ENCODE peak calls at places on chromosomes 2 and 18, in five cellular contexts. A, Z, C, B and M are unnamed samples.
A peak's percentile ranks its signal among the peaks of the same experiment; 100 is the strongest.

GRCh38 chr2:220278022-220278421 is 650.6 kb downstream of the SLC4A3 start:
- DNase-seq in A (peak; percentile 46), Z (no peak), C (no peak), B (no peak), M (no peak)

GRCh38 chr2:69298862-69299261 is 88.2 kb downstream of the GFPT1 start:
- DNase-seq in A (no peak), Z (no peak), C (no peak), B (no peak), M (no peak)

GRCh38 chr2:8515864-8516533 is 165.9 kb upstream of the ID2 start:
- DNase-seq in A (no peak), Z (no peak), C (no peak), B (no peak), M (peak; percentile 54)

GRCh38 chr2:109005686-109006204 is 16.7 kb upstream of the EDAR start:
- DNase-seq in A (no peak), Z (no peak), C (no peak), B (peak; percentile 55), M (no peak)

GRCh38 chr2:168037772-168038171 is 209.6 kb downstream of the STK39 start:
- DNase-seq in A (no peak), Z (no peak), C (no peak), B (no peak), M (no peak)

GRCh38 chr2:193409951-193410350 is 1215.2 kb upstream of the TMEFF2 start:
- DNase-seq in A (no peak), Z (no peak), C (no peak), B (no peak), M (no peak)

GRCh38 chr2:224016963-224017362 is 22.1 kb downstream of the SERPINE2 start:
- DNase-seq in A (no peak), Z (no peak), C (no peak), B (no peak), M (no peak)

GRCh38 chr18:48605408-48605845 is 66.6 kb downstream of the CTIF start:
- DNase-seq in A (peak; percentile 49), Z (peak; percentile 48), C (peak; percentile 73), B (peak; percentile 74), M (peak; percentile 94)

GRCh38 chr2:141482697-141483096 is 648.1 kb downstream of the LRP1B start:
- DNase-seq in A (no peak), Z (no peak), C (no peak), B (no peak), M (no peak)

GRCh38 chr2:163210430-163210918 is 371.9 kb upstream of the KCNH7 start:
- DNase-seq in A (peak; percentile 68), Z (no peak), C (no peak), B (no peak), M (no peak)

GRCh38 chr2:209425082-209426071 is 1.5 kb downstream of the MAP2 start:
- DNase-seq in A (peak; percentile 52), Z (peak; percentile 67), C (peak; percentile 32), B (no peak), M (peak; percentile 41)

GRCh38 chr18:76208632-76209308 is 286.3 kb downstream of the ZNF516 start:
- DNase-seq in A (no peak), Z (no peak), C (no peak), B (no peak), M (no peak)

GRCh38 chr2:178513876-178514275 is 33.6 kb downstream of the PLEKHA3 start:
- DNase-seq in A (no peak), Z (no peak), C (no peak), B (no peak), M (no peak)

GRCh38 chr2:235654115-235654514 is 160.3 kb downstream of the AGAP1 start:
- DNase-seq in A (no peak), Z (peak; percentile 56), C (no peak), B (no peak), M (no peak)

DNA sequence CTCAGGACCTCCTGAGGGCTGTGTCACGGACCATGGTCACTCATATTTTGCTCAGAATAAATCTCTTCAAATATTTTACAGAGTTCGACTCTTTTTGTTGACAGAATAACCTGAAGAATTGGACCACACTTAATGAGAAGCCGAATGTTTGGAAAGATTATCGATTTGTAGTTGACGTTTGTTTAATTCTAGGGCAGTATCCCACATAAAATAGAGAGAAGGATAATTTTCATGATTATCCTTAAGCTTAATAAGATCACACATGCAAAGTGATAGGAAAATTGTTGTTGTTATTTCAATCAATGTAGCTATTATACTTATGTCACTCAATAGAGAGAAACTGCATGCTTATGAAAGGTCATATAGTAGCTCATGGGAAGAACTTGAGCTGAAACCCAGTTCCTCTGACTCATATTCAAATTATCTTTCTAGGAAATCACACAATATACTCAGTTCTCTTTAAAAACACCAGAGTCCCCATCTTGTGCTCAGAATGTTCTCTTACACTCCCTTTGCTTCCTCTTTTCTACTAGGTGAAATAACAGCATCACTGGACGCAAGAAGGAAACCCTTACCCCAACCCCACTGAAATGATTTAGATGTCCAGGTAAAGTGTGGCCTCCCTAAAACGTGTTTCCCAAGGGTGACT is 982.1 kb downstream of the TSN start:
- DNase-seq in A (no peak), Z (peak; percentile 11), C (no peak), B (no peak), M (no peak)
- TF ChIP-seq MYC in A (no peak), Z (no peak), C (no peak), B (no peak), M (no peak)

DNA sequence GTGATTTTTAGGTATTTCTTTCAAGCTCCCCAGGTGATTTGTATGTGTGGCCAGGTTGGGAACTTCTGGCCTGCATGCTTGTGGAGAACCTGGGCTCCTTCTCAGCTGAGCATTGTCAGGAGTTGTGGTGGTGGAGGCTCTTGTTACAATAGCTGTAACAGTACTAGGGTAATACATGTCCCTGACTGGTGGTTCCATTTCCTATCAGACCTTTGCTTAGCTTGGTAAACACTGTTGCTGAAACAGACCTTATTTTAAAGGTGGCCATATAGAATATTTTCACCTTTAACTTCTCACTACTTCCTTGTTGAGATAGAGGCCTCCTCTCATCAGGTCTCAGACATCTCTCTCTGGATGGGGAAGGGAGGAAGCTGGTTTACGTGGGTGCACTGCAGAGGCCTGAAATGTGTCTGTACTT is 79.2 kb downstream of the SETBP1 start:
- DNase-seq in A (no peak), Z (no peak), C (no peak), B (no peak), M (no peak)
- TF ChIP-seq POLR2A in A (no peak), Z (no peak), C (no peak), B (no peak), M (no peak)

GRCh38 chr2:140247451-140248205 is 1467.4 kb upstream of the NXPH2 start:
- DNase-seq in A (no peak), Z (no peak), C (no peak), B (no peak), M (no peak)

GRCh38 chr2:140248623-140249022 is 1468.4 kb upstream of the NXPH2 start:
- DNase-seq in A (no peak), Z (no peak), C (no peak), B (no peak), M (no peak)

GRCh38 chr2:140246058-140246457 is 1465.9 kb upstream of the NXPH2 start:
- DNase-seq in A (no peak), Z (no peak), C (no peak), B (no peak), M (no peak)

GRCh38 chr2:140242889-140243288 is 1462.7 kb upstream of the NXPH2 start:
- DNase-seq in A (peak; percentile 1), Z (no peak), C (no peak), B (no peak), M (no peak)

DNA sequence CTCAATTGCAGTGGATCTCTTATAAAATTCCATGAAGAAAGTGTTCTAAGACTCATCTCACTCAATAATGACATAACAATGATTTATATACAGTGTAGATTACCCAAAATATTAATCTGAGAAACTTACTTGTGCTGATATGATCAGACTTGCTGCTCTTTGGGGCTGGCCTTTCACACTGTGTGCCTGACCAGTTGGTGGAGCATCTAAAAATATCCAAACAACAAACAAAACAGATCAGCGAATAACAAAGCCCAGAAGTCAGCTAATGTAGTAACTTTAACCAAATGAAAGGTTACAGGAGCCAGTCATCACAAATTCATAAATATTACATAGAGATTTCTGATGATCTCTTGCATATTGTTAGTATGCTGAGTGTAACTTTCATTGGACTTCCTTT is 1466.8 kb upstream of the NXPH2 start:
- DNase-seq in A (no peak), Z (no peak), C (no peak), B (no peak), M (no peak)
- H3K4me3 ChIP-seq in A (no peak overlapping the region), Z (no peak overlapping the region), C (no peak overlapping the region), B (no peak overlapping the region), M (no peak overlapping the region)

DNA sequence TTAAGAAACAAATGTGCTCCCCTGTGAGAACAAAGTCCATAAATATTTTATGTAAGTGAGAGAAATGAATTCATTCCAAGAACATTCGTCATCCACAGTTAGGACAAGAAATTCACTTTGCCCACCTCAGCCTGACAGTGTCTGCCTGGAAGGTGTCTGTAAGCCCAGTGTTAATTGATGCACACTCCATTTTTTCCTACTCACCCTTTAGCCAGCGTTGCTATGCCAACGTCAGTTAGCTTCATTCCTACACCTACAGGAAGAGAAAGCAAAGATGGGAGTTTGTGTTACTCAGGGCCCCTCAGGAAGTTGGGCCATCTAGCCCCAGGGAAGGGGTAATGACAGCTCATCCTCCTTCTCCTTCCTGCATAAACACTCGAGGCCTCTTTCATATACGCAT is 131.0 kb downstream of the ALPK2 start:
- DNase-seq in A (no peak), Z (no peak), C (no peak), B (no peak), M (no peak)
- TF ChIP-seq MYC in A (no peak), Z (no peak), C (no peak), B (no peak), M (no peak)

DNA sequence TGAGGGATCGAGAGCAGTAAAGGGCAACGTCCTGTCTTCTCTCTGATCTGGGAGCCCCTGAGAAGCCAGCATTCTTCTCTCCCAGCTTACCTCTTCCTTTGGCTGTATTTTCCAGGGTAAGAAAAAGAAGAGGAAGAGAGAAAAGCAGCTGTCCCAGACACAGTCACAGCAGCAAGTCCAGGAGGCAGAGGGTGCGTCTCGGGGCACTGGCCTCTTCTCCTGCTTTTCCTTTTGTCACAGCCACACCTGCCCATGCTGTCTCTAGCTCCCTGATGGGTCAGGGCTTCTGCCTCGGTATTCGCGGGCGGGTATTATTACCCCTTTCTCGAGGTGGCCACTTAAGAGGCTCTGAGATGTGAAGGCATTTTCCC is 20.3 kb downstream of the TGOLN2 start:
- DNase-seq in A (no peak), Z (no peak), C (no peak), B (no peak), M (no peak)
- TF ChIP-seq POLR2A in A (no peak), Z (no peak), C (no peak), B (no peak), M (no peak)

GRCh38 chr2:1882471-1882870 is 138.2 kb upstream of the PXDN start:
- DNase-seq in A (no peak), Z (no peak), C (no peak), B (no peak), M (no peak)
- H3K4me3 ChIP-seq in A (no peak overlapping the region), Z (no peak overlapping the region), C (no peak overlapping the region), B (no peak overlapping the region), M (no peak overlapping the region)